ENCODE peak calls at places on chromosome 13, in eight cellular contexts. One of them, this sample, is unnamed. For H3K36me3 and H3K27me3, the result is how much of the 10 kb centered on the place peaks cover.

GRCh38 chr13:72025836-72026235 is 158.8 kb upstream of the DACH1 start:
- DNase-seq in keratinocyte: no peak
- DNase-seq in CD8-positive, alpha-beta T cell: no peak
- DNase-seq in HCT116: no peak
- DNase-seq in heart right ventricle: no peak
- DNase-seq in psoas muscle: no peak
- DNase-seq in left ventricle myocardium inferior: no peak
- DNase-seq in brain microvascular endothelial cell: no peak
- DNase-seq in this sample: no peak

GRCh38 chr13:23991119-23991518 is 93.8 kb upstream of the C1QTNF9B start:
- DNase-seq in keratinocyte: no peak
- DNase-seq in CD8-positive, alpha-beta T cell: no peak
- DNase-seq in HCT116: no peak
- DNase-seq in heart right ventricle: no peak
- DNase-seq in psoas muscle: no peak
- DNase-seq in left ventricle myocardium inferior: no peak
- DNase-seq in brain microvascular endothelial cell: no peak
- DNase-seq in this sample: no peak

GRCh38 chr13:49956131-49956530 is 20.0 kb upstream of the SPRYD7 start:
- DNase-seq in keratinocyte: no peak
- DNase-seq in CD8-positive, alpha-beta T cell: no peak
- DNase-seq in HCT116: no peak
- DNase-seq in heart right ventricle: no peak
- DNase-seq in psoas muscle: no peak
- DNase-seq in left ventricle myocardium inferior: no peak
- DNase-seq in brain microvascular endothelial cell: no peak
- DNase-seq in this sample: no peak

GRCh38 chr13:22090114-22090513 is 419.2 kb downstream of the FGF9 start:
- DNase-seq in keratinocyte: no peak
- DNase-seq in CD8-positive, alpha-beta T cell: no peak
- DNase-seq in HCT116: no peak
- DNase-seq in heart right ventricle: no peak
- DNase-seq in psoas muscle: no peak
- DNase-seq in left ventricle myocardium inferior: no peak
- DNase-seq in brain microvascular endothelial cell: no peak
- DNase-seq in this sample: no peak

GRCh38 chr13:109744512-109745051 is 41.8 kb downstream of the IRS2 start:
- DNase-seq in keratinocyte: no peak
- DNase-seq in CD8-positive, alpha-beta T cell: no peak
- DNase-seq in HCT116: no peak
- DNase-seq in heart right ventricle: no peak
- DNase-seq in psoas muscle: peak
- DNase-seq in left ventricle myocardium inferior: peak
- DNase-seq in brain microvascular endothelial cell: peak
- DNase-seq in this sample: no peak

GRCh38 chr13:105445793-105446192 is 1089.7 kb downstream of the EFNB2 start:
- DNase-seq in keratinocyte: no peak
- DNase-seq in CD8-positive, alpha-beta T cell: no peak
- DNase-seq in HCT116: no peak
- DNase-seq in heart right ventricle: no peak
- DNase-seq in psoas muscle: no peak
- DNase-seq in left ventricle myocardium inferior: no peak
- DNase-seq in brain microvascular endothelial cell: no peak
- DNase-seq in this sample: no peak

GRCh38 chr13:73984949-73985691 is 149.1 kb downstream of the KLF12 start:
- DNase-seq in keratinocyte: no peak
- DNase-seq in CD8-positive, alpha-beta T cell: peak
- DNase-seq in HCT116: no peak
- DNase-seq in heart right ventricle: no peak
- DNase-seq in psoas muscle: no peak
- DNase-seq in left ventricle myocardium inferior: peak
- DNase-seq in brain microvascular endothelial cell: no peak
- DNase-seq in this sample: no peak

GRCh38 chr13:46614582-46614981 is 61.6 kb downstream of the LRCH1 start:
- DNase-seq in keratinocyte: no peak
- DNase-seq in CD8-positive, alpha-beta T cell: no peak
- DNase-seq in HCT116: no peak
- DNase-seq in heart right ventricle: no peak
- DNase-seq in psoas muscle: no peak
- DNase-seq in left ventricle myocardium inferior: no peak
- DNase-seq in brain microvascular endothelial cell: peak
- DNase-seq in this sample: no peak

GRCh38 chr13:39538826-39539555 is 64.0 kb downstream of the LHFPL6 start:
- DNase-seq in keratinocyte: no peak
- DNase-seq in CD8-positive, alpha-beta T cell: no peak
- DNase-seq in HCT116: no peak
- DNase-seq in heart right ventricle: no peak
- DNase-seq in psoas muscle: no peak
- DNase-seq in left ventricle myocardium inferior: no peak
- DNase-seq in brain microvascular endothelial cell: peak
- DNase-seq in this sample: no peak

GRCh38 chr13:31409678-31410356 is 210.0 kb downstream of the B3GLCT start:
- DNase-seq in keratinocyte: no peak
- DNase-seq in CD8-positive, alpha-beta T cell: no peak
- DNase-seq in HCT116: no peak
- DNase-seq in heart right ventricle: no peak
- DNase-seq in psoas muscle: no peak
- DNase-seq in left ventricle myocardium inferior: no peak
- DNase-seq in brain microvascular endothelial cell: no peak
- DNase-seq in this sample: no peak

GRCh38 chr13:27549406-27549981 is 70.8 kb downstream of the LNX2 start:
- DNase-seq in keratinocyte: peak
- DNase-seq in CD8-positive, alpha-beta T cell: no peak
- DNase-seq in HCT116: no peak
- DNase-seq in heart right ventricle: no peak
- DNase-seq in psoas muscle: no peak
- DNase-seq in left ventricle myocardium inferior: no peak
- DNase-seq in brain microvascular endothelial cell: no peak
- DNase-seq in this sample: no peak

GRCh38 chr13:98845726-98846125 is 93.3 kb upstream of the SLC15A1 start:
- DNase-seq in keratinocyte: no peak
- DNase-seq in CD8-positive, alpha-beta T cell: no peak
- DNase-seq in HCT116: no peak
- DNase-seq in heart right ventricle: no peak
- DNase-seq in psoas muscle: no peak
- DNase-seq in left ventricle myocardium inferior: no peak
- DNase-seq in brain microvascular endothelial cell: no peak
- DNase-seq in this sample: no peak

GRCh38 chr13:95254341-95254740 is 46.9 kb downstream of the ABCC4 start:
- DNase-seq in keratinocyte: peak
- DNase-seq in CD8-positive, alpha-beta T cell: no peak
- DNase-seq in HCT116: peak
- DNase-seq in heart right ventricle: no peak
- DNase-seq in psoas muscle: no peak
- DNase-seq in left ventricle myocardium inferior: no peak
- DNase-seq in brain microvascular endothelial cell: peak
- DNase-seq in this sample: no peak

GRCh38 chr13:60696602-60697001 is 299.6 kb downstream of the TDRD3 start:
- DNase-seq in keratinocyte: no peak
- DNase-seq in CD8-positive, alpha-beta T cell: no peak
- DNase-seq in HCT116: no peak
- DNase-seq in heart right ventricle: no peak
- DNase-seq in psoas muscle: no peak
- DNase-seq in left ventricle myocardium inferior: no peak
- DNase-seq in brain microvascular endothelial cell: no peak
- DNase-seq in this sample: no peak

GRCh38 chr13:27271572-27272096 is 1.0 kb downstream of the RASL11A start:
- DNase-seq in keratinocyte: no peak
- DNase-seq in CD8-positive, alpha-beta T cell: no peak
- DNase-seq in HCT116: no peak
- DNase-seq in heart right ventricle: no peak
- DNase-seq in psoas muscle: no peak
- DNase-seq in left ventricle myocardium inferior: no peak
- DNase-seq in brain microvascular endothelial cell: no peak
- DNase-seq in this sample: peak

GRCh38 chr13:46668906-46669525 is 116.0 kb downstream of the LRCH1 start:
- DNase-seq in keratinocyte: no peak
- DNase-seq in CD8-positive, alpha-beta T cell: no peak
- DNase-seq in HCT116: no peak
- DNase-seq in heart right ventricle: no peak
- DNase-seq in psoas muscle: no peak
- DNase-seq in left ventricle myocardium inferior: no peak
- DNase-seq in brain microvascular endothelial cell: no peak
- DNase-seq in this sample: no peak

GRCh38 chr13:103140001-103140671 is 73.9 kb upstream of the SLC10A2 start:
- DNase-seq in keratinocyte: no peak
- DNase-seq in CD8-positive, alpha-beta T cell: no peak
- DNase-seq in HCT116: peak
- DNase-seq in heart right ventricle: no peak
- DNase-seq in psoas muscle: no peak
- DNase-seq in left ventricle myocardium inferior: no peak
- DNase-seq in brain microvascular endothelial cell: peak
- DNase-seq in this sample: peak

DNA sequence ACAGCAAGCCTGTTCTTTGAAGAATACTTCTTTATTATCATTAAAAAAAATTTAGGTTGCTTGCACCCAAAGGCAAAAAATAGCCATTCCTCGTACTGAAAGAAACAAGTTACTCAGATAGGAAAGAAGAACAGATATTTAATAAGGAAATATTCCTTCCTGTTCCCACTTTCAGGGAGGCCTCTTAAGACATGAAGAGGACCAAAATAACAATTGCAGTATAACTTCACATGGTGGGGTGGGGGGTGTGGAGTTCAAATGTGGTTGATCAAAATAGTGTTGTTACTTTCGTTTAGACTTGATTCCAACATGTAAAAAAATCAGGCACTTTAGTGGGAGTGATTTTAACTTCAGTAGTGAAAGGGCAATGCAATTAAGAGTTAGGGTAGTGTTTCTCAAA is 3.6 kb downstream of the RGCC start:
- DNase-seq in keratinocyte: no peak
- DNase-seq in CD8-positive, alpha-beta T cell: no peak
- DNase-seq in HCT116: no peak
- DNase-seq in heart right ventricle: no peak
- DNase-seq in psoas muscle: no peak
- DNase-seq in left ventricle myocardium inferior: no peak
- DNase-seq in brain microvascular endothelial cell: no peak
- DNase-seq in this sample: no peak
- H3K4me3 ChIP-seq in keratinocyte: no peak
- H3K4me3 ChIP-seq in CD8-positive, alpha-beta T cell: peak
- H3K4me3 ChIP-seq in HCT116: no peak
- H3K4me3 ChIP-seq in heart right ventricle: peak
- H3K4me3 ChIP-seq in psoas muscle: peak
- H3K4me3 ChIP-seq in left ventricle myocardium inferior: peak
- H3K4me3 ChIP-seq in brain microvascular endothelial cell: no peak
- H3K4me3 ChIP-seq in this sample: no peak

DNA sequence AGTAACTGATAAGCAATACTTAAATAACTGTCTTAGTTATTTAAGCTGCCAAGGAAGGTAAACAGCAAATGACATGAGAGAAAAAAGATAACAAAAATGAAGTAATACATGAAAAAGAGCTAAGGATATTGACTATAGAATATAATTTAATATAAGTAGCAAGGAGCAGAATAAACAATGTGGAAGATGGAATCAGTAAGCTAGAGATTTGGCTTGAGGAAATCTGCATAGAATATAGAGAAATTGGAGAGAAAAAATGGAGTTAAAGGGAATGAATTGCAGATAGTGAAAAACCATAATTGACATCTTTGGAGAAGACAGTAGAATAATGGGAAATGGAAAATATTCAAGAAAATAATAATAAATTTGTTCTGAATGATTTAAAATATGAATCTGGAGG is 127.1 kb downstream of the PDS5B start:
- DNase-seq in keratinocyte: no peak
- DNase-seq in CD8-positive, alpha-beta T cell: no peak
- DNase-seq in HCT116: no peak
- DNase-seq in heart right ventricle: no peak
- DNase-seq in psoas muscle: no peak
- DNase-seq in left ventricle myocardium inferior: no peak
- DNase-seq in brain microvascular endothelial cell: no peak
- DNase-seq in this sample: no peak
- H3K36me3 ChIP-seq in keratinocyte: under half
- H3K36me3 ChIP-seq in CD8-positive, alpha-beta T cell: under half
- H3K36me3 ChIP-seq in HCT116: under half
- H3K36me3 ChIP-seq in heart right ventricle: under half
- H3K36me3 ChIP-seq in psoas muscle: under half
- H3K36me3 ChIP-seq in left ventricle myocardium inferior: half or more
- H3K36me3 ChIP-seq in brain microvascular endothelial cell: under half
- H3K36me3 ChIP-seq in this sample: under half

DNA sequence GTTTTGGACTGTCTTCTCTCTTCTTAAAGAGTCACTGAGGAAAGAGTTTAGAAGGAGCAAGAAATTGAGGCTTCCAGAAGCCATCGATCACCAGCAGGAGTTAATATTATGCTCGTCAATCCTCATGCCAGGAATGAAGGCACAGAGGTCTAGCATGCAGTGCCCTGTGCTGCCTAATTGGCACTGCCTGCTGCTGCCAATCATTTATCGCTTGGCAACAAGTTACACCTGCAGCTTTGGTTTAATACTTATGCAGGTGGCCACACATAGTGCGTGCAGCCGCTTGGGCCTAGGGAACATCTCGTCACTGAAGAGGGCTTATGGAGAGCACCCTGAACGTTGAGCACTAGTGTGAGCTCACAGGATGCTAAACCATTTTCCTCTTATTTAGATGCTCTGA is 2.7 kb upstream of the SOX1 start:
- DNase-seq in keratinocyte: no peak
- DNase-seq in CD8-positive, alpha-beta T cell: no peak
- DNase-seq in HCT116: no peak
- DNase-seq in heart right ventricle: no peak
- DNase-seq in psoas muscle: no peak
- DNase-seq in left ventricle myocardium inferior: no peak
- DNase-seq in brain microvascular endothelial cell: no peak
- DNase-seq in this sample: no peak
- H3K27me3 ChIP-seq in keratinocyte: half or more
- H3K27me3 ChIP-seq in CD8-positive, alpha-beta T cell: under half
- H3K27me3 ChIP-seq in HCT116: under half
- H3K27me3 ChIP-seq in heart right ventricle: half or more
- H3K27me3 ChIP-seq in psoas muscle: under half
- H3K27me3 ChIP-seq in left ventricle myocardium inferior: half or more
- H3K27me3 ChIP-seq in brain microvascular endothelial cell: half or more
- H3K27me3 ChIP-seq in this sample: half or more

DNA sequence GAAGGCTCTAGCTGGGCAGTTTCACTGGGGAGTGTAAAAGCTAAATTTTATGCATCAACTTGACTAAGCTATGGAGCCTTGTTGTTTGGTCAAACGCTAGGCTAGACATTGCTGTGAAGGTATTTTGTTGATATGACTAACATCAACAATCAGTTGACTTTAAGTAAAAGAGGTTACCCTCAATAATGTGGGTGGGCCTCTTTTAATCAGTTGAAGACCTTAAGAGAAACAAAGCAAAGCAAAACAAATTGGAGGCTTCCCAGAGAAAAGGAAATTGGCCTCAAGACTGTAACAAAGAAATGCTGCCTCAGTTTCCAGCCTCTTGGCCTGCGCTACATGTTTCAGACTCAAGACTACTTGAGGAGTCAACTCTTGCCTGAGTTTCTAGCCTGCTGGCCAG is 50.0 kb upstream of the TSC22D1 start:
- DNase-seq in keratinocyte: no peak
- DNase-seq in CD8-positive, alpha-beta T cell: no peak
- DNase-seq in HCT116: no peak
- DNase-seq in heart right ventricle: no peak
- DNase-seq in psoas muscle: no peak
- DNase-seq in left ventricle myocardium inferior: no peak
- DNase-seq in brain microvascular endothelial cell: no peak
- DNase-seq in this sample: no peak
- H3K4me3 ChIP-seq in keratinocyte: no peak
- H3K4me3 ChIP-seq in CD8-positive, alpha-beta T cell: no peak
- H3K4me3 ChIP-seq in HCT116: no peak
- H3K4me3 ChIP-seq in heart right ventricle: no peak
- H3K4me3 ChIP-seq in psoas muscle: no peak
- H3K4me3 ChIP-seq in left ventricle myocardium inferior: no peak
- H3K4me3 ChIP-seq in brain microvascular endothelial cell: no peak
- H3K4me3 ChIP-seq in this sample: no peak

GRCh38 chr13:36950920-36951319 is 30.9 kb upstream of the SMAD9 start:
- DNase-seq in keratinocyte: no peak
- DNase-seq in CD8-positive, alpha-beta T cell: no peak
- DNase-seq in HCT116: no peak
- DNase-seq in heart right ventricle: no peak
- DNase-seq in psoas muscle: no peak
- DNase-seq in left ventricle myocardium inferior: no peak
- DNase-seq in brain microvascular endothelial cell: no peak
- DNase-seq in this sample: no peak
- H3K36me3 ChIP-seq in keratinocyte: under half
- H3K36me3 ChIP-seq in CD8-positive, alpha-beta T cell: under half
- H3K36me3 ChIP-seq in HCT116: under half
- H3K36me3 ChIP-seq in heart right ventricle: under half
- H3K36me3 ChIP-seq in psoas muscle: under half
- H3K36me3 ChIP-seq in left ventricle myocardium inferior: under half
- H3K36me3 ChIP-seq in brain microvascular endothelial cell: under half
- H3K36me3 ChIP-seq in this sample: under half

This sample was measured in H7.